ENCODE peak calls at places on chromosome 22, in ten cellular contexts. K is pancreas, X is ELR, Q is kidney glomerular epithelial cell, G is ovary, B is hippocampal formation, E is T-helper 22 cell, F is AG09309, R is NCI-H2029 treated with DMSO at 0.1 percent for 48 hours, M is K562. V is an unnamed sample.
A peak's percentile ranks its signal among the peaks of the same experiment; 100 is the strongest.

GRCh38 chr22:42856179-42856864 is 751 bp downstream of the ARFGAP3 start:
- DNase-seq in K (peak; percentile 80), X (peak; percentile 56), Q (no peak), G (peak; percentile 61), B (no peak), E (peak; percentile 51), F (no peak), R (no peak), M (peak; percentile 51), V (peak; percentile 84)

GRCh38 chr22:47396515-47396914 is 634.1 kb downstream of the TBC1D22A start:
- DNase-seq in K (no peak), X (no peak), Q (no peak), G (no peak), B (no peak), E (no peak), F (no peak), R (no peak), M (no peak), V (no peak)

GRCh38 chr22:17198188-17199130 is 20.8 kb downstream of the ADA2 start:
- DNase-seq in K (no peak), X (no peak), Q (no peak), G (no peak), B (no peak), E (no peak), F (no peak), R (peak; percentile 33), M (peak; percentile 35), V (peak; percentile 28)

GRCh38 chr22:33337524-33337923 is 279.3 kb upstream of the SYN3 start:
- DNase-seq in K (peak; percentile 22), X (no peak), Q (no peak), G (no peak), B (no peak), E (no peak), F (no peak), R (no peak), M (no peak), V (no peak)

GRCh38 chr22:36608987-36609386 is 80.0 kb upstream of the EIF3D start:
- DNase-seq in K (no peak), X (no peak), Q (no peak), G (no peak), B (no peak), E (no peak), F (no peak), R (no peak), M (no peak), V (no peak)

GRCh38 chr22:47607486-47607885 is 845.0 kb downstream of the TBC1D22A start:
- DNase-seq in K (no peak), X (no peak), Q (no peak), G (no peak), B (no peak), E (no peak), F (no peak), R (no peak), M (no peak), V (no peak)

GRCh38 chr22:42844756-42845155 is 12.3 kb downstream of the ARFGAP3 start:
- DNase-seq in K (no peak), X (peak; percentile 92), Q (peak; percentile 22), G (no peak), B (no peak), E (no peak), F (no peak), R (no peak), M (no peak), V (no peak)

GRCh38 chr22:17665248-17665647 is 26.7 kb downstream of the BCL2L13 start:
- DNase-seq in K (no peak), X (no peak), Q (no peak), G (no peak), B (no peak), E (no peak), F (no peak), R (no peak), M (no peak), V (no peak)

GRCh38 chr22:27669798-27670599 is 131.6 kb downstream of the MN1 start:
- DNase-seq in K (no peak), X (peak; percentile 31), Q (no peak), G (no peak), B (no peak), E (no peak), F (no peak), R (no peak), M (peak; percentile 30), V (peak; percentile 44)

GRCh38 chr22:36497910-36498669 is 8.8 kb downstream of the FOXRED2 start:
- DNase-seq in K (no peak), X (peak; percentile 30), Q (no peak), G (no peak), B (no peak), E (no peak), F (no peak), R (no peak), M (no peak), V (no peak)

GRCh38 chr22:37471721-37472417 is 14.3 kb downstream of the MFNG start:
- DNase-seq in K (peak; percentile 10), X (no peak), Q (no peak), G (no peak), B (no peak), E (no peak), F (no peak), R (no peak), M (no peak), V (no peak)

GRCh38 chr22:23038334-23038642 is 32.0 kb upstream of the GNAZ start:
- DNase-seq in K (no peak), X (no peak), Q (no peak), G (no peak), B (no peak), E (no peak), F (no peak), R (no peak), M (no peak), V (no peak)

GRCh38 chr22:50308986-50309600 is 1.6 kb upstream of the PLXNB2 start:
- DNase-seq in K (peak; percentile 56), X (no peak), Q (no peak), G (peak; percentile 39), B (no peak), E (no peak), F (no peak), R (no peak), M (no peak), V (no peak)